ENCODE peak calls at places on chromosomes 16 and 17, in ten cellular contexts. One of them, this sample, is unnamed.

GRCh38 chr16:11632455-11632921 is 35.8 kb upstream of the SNN start:
- DNase-seq in astrocyte of the spinal cord: peak
- DNase-seq in fibroblast of mammary gland: peak
- DNase-seq in neural crest cell: no peak
- DNase-seq in AG09319: peak
- DNase-seq in GM10248: no peak
- DNase-seq in A549: no peak
- DNase-seq in ovary: peak
- DNase-seq in GM06990: no peak
- DNase-seq in glutamatergic neuron: no peak
- DNase-seq in this sample: no peak

GRCh38 chr17:62671553-62671952 is 44.1 kb downstream of the MRC2 start:
- DNase-seq in astrocyte of the spinal cord: no peak
- DNase-seq in fibroblast of mammary gland: no peak
- DNase-seq in neural crest cell: no peak
- DNase-seq in AG09319: no peak
- DNase-seq in GM10248: no peak
- DNase-seq in A549: no peak
- DNase-seq in ovary: no peak
- DNase-seq in GM06990: no peak
- DNase-seq in glutamatergic neuron: no peak
- DNase-seq in this sample: no peak

GRCh38 chr17:73069164-73069774 is 23.2 kb downstream of the SLC39A11 start:
- DNase-seq in astrocyte of the spinal cord: no peak
- DNase-seq in fibroblast of mammary gland: no peak
- DNase-seq in neural crest cell: no peak
- DNase-seq in AG09319: peak
- DNase-seq in GM10248: no peak
- DNase-seq in A549: no peak
- DNase-seq in ovary: no peak
- DNase-seq in GM06990: no peak
- DNase-seq in glutamatergic neuron: no peak
- DNase-seq in this sample: no peak

GRCh38 chr17:64378890-64379354 is 11.7 kb downstream of the PECAM1 start:
- DNase-seq in astrocyte of the spinal cord: no peak
- DNase-seq in fibroblast of mammary gland: peak
- DNase-seq in neural crest cell: no peak
- DNase-seq in AG09319: no peak
- DNase-seq in GM10248: no peak
- DNase-seq in A549: no peak
- DNase-seq in ovary: no peak
- DNase-seq in GM06990: peak
- DNase-seq in glutamatergic neuron: no peak
- DNase-seq in this sample: no peak

GRCh38 chr17:15263206-15263579 is 1.9 kb downstream of the PMP22 start:
- DNase-seq in astrocyte of the spinal cord: peak
- DNase-seq in fibroblast of mammary gland: peak
- DNase-seq in neural crest cell: no peak
- DNase-seq in AG09319: peak
- DNase-seq in GM10248: no peak
- DNase-seq in A549: peak
- DNase-seq in ovary: peak
- DNase-seq in GM06990: no peak
- DNase-seq in glutamatergic neuron: no peak
- DNase-seq in this sample: no peak

GRCh38 chr17:76268991-76269981 is 4.1 kb downstream of the UBALD2 start:
- DNase-seq in astrocyte of the spinal cord: no peak
- DNase-seq in fibroblast of mammary gland: no peak
- DNase-seq in neural crest cell: no peak
- DNase-seq in AG09319: no peak
- DNase-seq in GM10248: no peak
- DNase-seq in A549: no peak
- DNase-seq in ovary: no peak
- DNase-seq in GM06990: no peak
- DNase-seq in glutamatergic neuron: peak
- DNase-seq in this sample: no peak

GRCh38 chr16:29926675-29927522 is 873 bp upstream of the KCTD13 start:
- DNase-seq in astrocyte of the spinal cord: peak
- DNase-seq in fibroblast of mammary gland: peak
- DNase-seq in neural crest cell: no peak
- DNase-seq in AG09319: no peak
- DNase-seq in GM10248: no peak
- DNase-seq in A549: peak
- DNase-seq in ovary: peak
- DNase-seq in GM06990: no peak
- DNase-seq in glutamatergic neuron: peak
- DNase-seq in this sample: no peak

GRCh38 chr16:72961115-72961832 is 86.7 kb downstream of the ZFHX3 start:
- DNase-seq in astrocyte of the spinal cord: no peak
- DNase-seq in fibroblast of mammary gland: peak
- DNase-seq in neural crest cell: no peak
- DNase-seq in AG09319: no peak
- DNase-seq in GM10248: no peak
- DNase-seq in A549: no peak
- DNase-seq in ovary: no peak
- DNase-seq in GM06990: no peak
- DNase-seq in glutamatergic neuron: peak
- DNase-seq in this sample: no peak

GRCh38 chr17:42456223-42457106 is 2.2 kb upstream of the ATP6V0A1 start:
- DNase-seq in astrocyte of the spinal cord: peak
- DNase-seq in fibroblast of mammary gland: peak
- DNase-seq in neural crest cell: no peak
- DNase-seq in AG09319: peak
- DNase-seq in GM10248: peak
- DNase-seq in A549: peak
- DNase-seq in ovary: no peak
- DNase-seq in GM06990: peak
- DNase-seq in glutamatergic neuron: no peak
- DNase-seq in this sample: no peak

GRCh38 chr16:53695070-53695469 is 8.6 kb downstream of the RPGRIP1L start:
- DNase-seq in astrocyte of the spinal cord: peak
- DNase-seq in fibroblast of mammary gland: peak
- DNase-seq in neural crest cell: no peak
- DNase-seq in AG09319: no peak
- DNase-seq in GM10248: no peak
- DNase-seq in A549: no peak
- DNase-seq in ovary: no peak
- DNase-seq in GM06990: no peak
- DNase-seq in glutamatergic neuron: no peak
- DNase-seq in this sample: no peak

GRCh38 chr16:12002447-12003006 is 26.0 kb downstream of the SNX29 start:
- DNase-seq in astrocyte of the spinal cord: peak
- DNase-seq in fibroblast of mammary gland: peak
- DNase-seq in neural crest cell: no peak
- DNase-seq in AG09319: no peak
- DNase-seq in GM10248: no peak
- DNase-seq in A549: no peak
- DNase-seq in ovary: peak
- DNase-seq in GM06990: no peak
- DNase-seq in glutamatergic neuron: peak
- DNase-seq in this sample: no peak

GRCh38 chr16:35425270-35425669 is 1965.9 kb downstream of the TP53TG3F start:
- DNase-seq in astrocyte of the spinal cord: no peak
- DNase-seq in fibroblast of mammary gland: no peak
- DNase-seq in neural crest cell: no peak
- DNase-seq in AG09319: no peak
- DNase-seq in GM10248: no peak
- DNase-seq in A549: no peak
- DNase-seq in ovary: no peak
- DNase-seq in GM06990: no peak
- DNase-seq in glutamatergic neuron: no peak
- DNase-seq in this sample: no peak

GRCh38 chr17:17590883-17591407 is 563 bp downstream of the PEMT start:
- DNase-seq in astrocyte of the spinal cord: no peak
- DNase-seq in fibroblast of mammary gland: no peak
- DNase-seq in neural crest cell: peak
- DNase-seq in AG09319: no peak
- DNase-seq in GM10248: no peak
- DNase-seq in A549: no peak
- DNase-seq in ovary: no peak
- DNase-seq in GM06990: no peak
- DNase-seq in glutamatergic neuron: no peak
- DNase-seq in this sample: no peak

GRCh38 chr16:85616608-85617311 is 3.6 kb downstream of the GSE1 start:
- DNase-seq in astrocyte of the spinal cord: peak
- DNase-seq in fibroblast of mammary gland: no peak
- DNase-seq in neural crest cell: no peak
- DNase-seq in AG09319: no peak
- DNase-seq in GM10248: peak
- DNase-seq in A549: no peak
- DNase-seq in ovary: no peak
- DNase-seq in GM06990: peak
- DNase-seq in glutamatergic neuron: no peak
- DNase-seq in this sample: no peak

GRCh38 chr16:75256059-75256870 is 4.8 kb upstream of the BCAR1 start:
- DNase-seq in astrocyte of the spinal cord: no peak
- DNase-seq in fibroblast of mammary gland: no peak
- DNase-seq in neural crest cell: no peak
- DNase-seq in AG09319: no peak
- DNase-seq in GM10248: no peak
- DNase-seq in A549: no peak
- DNase-seq in ovary: peak
- DNase-seq in GM06990: no peak
- DNase-seq in glutamatergic neuron: no peak
- DNase-seq in this sample: no peak

GRCh38 chr17:19457830-19458271 is 46.8 kb downstream of the RNF112 start:
- DNase-seq in astrocyte of the spinal cord: no peak
- DNase-seq in fibroblast of mammary gland: no peak
- DNase-seq in neural crest cell: no peak
- DNase-seq in AG09319: no peak
- DNase-seq in GM10248: no peak
- DNase-seq in A549: no peak
- DNase-seq in ovary: no peak
- DNase-seq in GM06990: no peak
- DNase-seq in glutamatergic neuron: no peak
- DNase-seq in this sample: no peak

GRCh38 chr16:64933890-64934289 is 188.0 kb downstream of the CDH11 start:
- DNase-seq in astrocyte of the spinal cord: peak
- DNase-seq in fibroblast of mammary gland: peak
- DNase-seq in neural crest cell: no peak
- DNase-seq in AG09319: no peak
- DNase-seq in GM10248: no peak
- DNase-seq in A549: no peak
- DNase-seq in ovary: no peak
- DNase-seq in GM06990: no peak
- DNase-seq in glutamatergic neuron: peak
- DNase-seq in this sample: no peak

GRCh38 chr17:69050999-69051775 is 9.5 kb downstream of the ABCA9 start:
- DNase-seq in astrocyte of the spinal cord: peak
- DNase-seq in fibroblast of mammary gland: peak
- DNase-seq in neural crest cell: no peak
- DNase-seq in AG09319: no peak
- DNase-seq in GM10248: no peak
- DNase-seq in A549: no peak
- DNase-seq in ovary: no peak
- DNase-seq in GM06990: no peak
- DNase-seq in glutamatergic neuron: no peak
- DNase-seq in this sample: no peak

GRCh38 chr17:4958102-4958501 is 7.2 kb downstream of the ENO3 start:
- DNase-seq in astrocyte of the spinal cord: no peak
- DNase-seq in fibroblast of mammary gland: no peak
- DNase-seq in neural crest cell: no peak
- DNase-seq in AG09319: no peak
- DNase-seq in GM10248: no peak
- DNase-seq in A549: no peak
- DNase-seq in ovary: no peak
- DNase-seq in GM06990: no peak
- DNase-seq in glutamatergic neuron: no peak
- DNase-seq in this sample: no peak
- TF ChIP-seq CTCF in astrocyte of the spinal cord: no peak
- TF ChIP-seq CTCF in fibroblast of mammary gland: no peak
- TF ChIP-seq CTCF in neural crest cell: no peak
- TF ChIP-seq CTCF in AG09319: no peak
- TF ChIP-seq CTCF in GM10248: no peak
- TF ChIP-seq CTCF in A549: no peak
- TF ChIP-seq CTCF in ovary: no peak
- TF ChIP-seq CTCF in GM06990: no peak
- TF ChIP-seq CTCF in glutamatergic neuron: no peak
- TF ChIP-seq CTCF in this sample: no peak

GRCh38 chr16:624522-625401 is 6.0 kb upstream of the WFIKKN1 start:
- DNase-seq in astrocyte of the spinal cord: no peak
- DNase-seq in fibroblast of mammary gland: no peak
- DNase-seq in neural crest cell: no peak
- DNase-seq in AG09319: no peak
- DNase-seq in GM10248: no peak
- DNase-seq in A549: no peak
- DNase-seq in ovary: no peak
- DNase-seq in GM06990: no peak
- DNase-seq in glutamatergic neuron: no peak
- DNase-seq in this sample: no peak
- TF ChIP-seq CTCF in astrocyte of the spinal cord: no peak
- TF ChIP-seq CTCF in fibroblast of mammary gland: no peak
- TF ChIP-seq CTCF in neural crest cell: no peak
- TF ChIP-seq CTCF in AG09319: no peak
- TF ChIP-seq CTCF in GM10248: no peak
- TF ChIP-seq CTCF in A549: no peak
- TF ChIP-seq CTCF in ovary: no peak
- TF ChIP-seq CTCF in GM06990: no peak
- TF ChIP-seq CTCF in glutamatergic neuron: no peak
- TF ChIP-seq CTCF in this sample: no peak

DNA sequence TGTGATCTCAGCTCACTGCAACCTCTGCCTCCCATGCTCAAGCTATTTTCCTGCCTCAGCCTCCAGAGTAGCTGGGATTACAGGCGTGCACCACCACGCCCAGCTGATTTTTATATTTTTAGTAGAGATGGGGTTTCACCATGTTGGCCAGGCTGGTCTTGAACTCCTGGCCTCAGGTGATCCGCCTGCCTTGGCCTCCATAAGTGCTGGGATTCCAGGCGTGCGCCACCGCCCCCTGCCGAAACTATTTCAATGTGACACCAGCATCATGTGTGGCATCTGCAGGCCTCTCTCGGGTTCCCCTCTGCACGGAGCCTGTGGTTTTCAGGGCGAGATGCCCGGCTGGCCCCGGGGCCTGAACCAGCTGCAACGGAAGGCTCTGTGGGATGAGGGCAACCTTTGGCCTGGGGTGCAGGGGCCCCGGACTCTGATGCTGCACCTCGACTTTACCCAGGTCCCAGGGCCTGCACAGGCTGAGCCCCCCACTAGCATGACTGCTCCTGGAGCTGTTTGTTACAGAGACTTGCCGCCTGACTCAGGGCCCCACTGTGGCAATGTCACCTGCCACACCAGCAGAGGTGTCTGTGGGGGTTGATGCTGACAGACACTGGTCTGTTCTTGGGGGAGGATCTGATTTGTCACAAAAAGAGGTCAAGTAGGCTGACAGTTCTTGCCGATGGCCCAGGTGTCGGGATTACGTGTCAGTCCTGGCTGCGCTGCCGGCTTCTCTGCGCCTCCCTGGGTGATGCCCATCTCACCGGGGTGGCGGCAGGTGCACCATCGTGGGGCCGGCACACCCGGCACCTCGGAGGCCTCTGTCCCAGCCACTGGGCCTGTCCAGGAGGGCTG is 8.6 kb upstream of the TEX19 start:
- DNase-seq in astrocyte of the spinal cord: no peak
- DNase-seq in fibroblast of mammary gland: no peak
- DNase-seq in neural crest cell: no peak
- DNase-seq in AG09319: no peak
- DNase-seq in GM10248: no peak
- DNase-seq in A549: peak
- DNase-seq in ovary: no peak
- DNase-seq in GM06990: peak
- DNase-seq in glutamatergic neuron: no peak
- DNase-seq in this sample: peak
- TF ChIP-seq CTCF in astrocyte of the spinal cord: no peak
- TF ChIP-seq CTCF in fibroblast of mammary gland: no peak
- TF ChIP-seq CTCF in neural crest cell: no peak
- TF ChIP-seq CTCF in AG09319: no peak
- TF ChIP-seq CTCF in GM10248: peak
- TF ChIP-seq CTCF in A549: peak
- TF ChIP-seq CTCF in ovary: no peak
- TF ChIP-seq CTCF in GM06990: peak
- TF ChIP-seq CTCF in glutamatergic neuron: no peak
- TF ChIP-seq CTCF in this sample: no peak

GRCh38 chr16:23155445-23156049 is 6.3 kb upstream of the USP31 start:
- DNase-seq in astrocyte of the spinal cord: no peak
- DNase-seq in fibroblast of mammary gland: peak
- DNase-seq in neural crest cell: no peak
- DNase-seq in AG09319: no peak
- DNase-seq in GM10248: no peak
- DNase-seq in A549: peak
- DNase-seq in ovary: no peak
- DNase-seq in GM06990: no peak
- DNase-seq in glutamatergic neuron: peak
- DNase-seq in this sample: no peak
- TF ChIP-seq CTCF in astrocyte of the spinal cord: peak
- TF ChIP-seq CTCF in fibroblast of mammary gland: peak
- TF ChIP-seq CTCF in neural crest cell: peak
- TF ChIP-seq CTCF in AG09319: peak
- TF ChIP-seq CTCF in GM10248: peak
- TF ChIP-seq CTCF in A549: peak
- TF ChIP-seq CTCF in ovary: no peak
- TF ChIP-seq CTCF in GM06990: peak
- TF ChIP-seq CTCF in glutamatergic neuron: no peak
- TF ChIP-seq CTCF in this sample: no peak

This sample was measured in natural killer cell.